ENCODE peak calls at places on chromosome 18, in five cellular contexts. One of them, this sample, is unnamed.

GRCh38 chr18:48868468-48869466 is 82.0 kb downstream of the SMAD7 start:
- DNase-seq in transverse colon: peak
- DNase-seq in cardiac muscle cell: no peak
- DNase-seq in heart right ventricle: no peak
- DNase-seq in foreskin fibroblast: no peak
- DNase-seq in this sample: no peak

GRCh38 chr18:79868168-79868784 is 70.5 kb downstream of the KCNG2 start:
- DNase-seq in transverse colon: no peak
- DNase-seq in cardiac muscle cell: no peak
- DNase-seq in heart right ventricle: no peak
- DNase-seq in foreskin fibroblast: no peak
- DNase-seq in this sample: no peak

GRCh38 chr18:62118324-62118723 is 68.5 kb downstream of the PIGN start:
- DNase-seq in transverse colon: no peak
- DNase-seq in cardiac muscle cell: peak
- DNase-seq in heart right ventricle: peak
- DNase-seq in foreskin fibroblast: peak
- DNase-seq in this sample: no peak

GRCh38 chr18:59219672-59220163 is at the start of gene GRP:
- DNase-seq in transverse colon: no peak
- DNase-seq in cardiac muscle cell: no peak
- DNase-seq in heart right ventricle: no peak
- DNase-seq in foreskin fibroblast: no peak
- DNase-seq in this sample: no peak

GRCh38 chr18:66749030-66749429 is 145.1 kb upstream of the CDH19 start:
- DNase-seq in transverse colon: no peak
- DNase-seq in cardiac muscle cell: peak
- DNase-seq in heart right ventricle: no peak
- DNase-seq in foreskin fibroblast: no peak
- DNase-seq in this sample: no peak

GRCh38 chr18:67463829-67464228 is 52.7 kb downstream of the DSEL start:
- DNase-seq in transverse colon: no peak
- DNase-seq in cardiac muscle cell: peak
- DNase-seq in heart right ventricle: no peak
- DNase-seq in foreskin fibroblast: no peak
- DNase-seq in this sample: no peak

GRCh38 chr18:25661836-25662235 is 309.9 kb upstream of the ZNF521 start:
- DNase-seq in transverse colon: no peak
- DNase-seq in cardiac muscle cell: no peak
- DNase-seq in heart right ventricle: no peak
- DNase-seq in foreskin fibroblast: peak
- DNase-seq in this sample: no peak

GRCh38 chr18:66916834-66917233 is 312.9 kb upstream of the CDH19 start:
- DNase-seq in transverse colon: no peak
- DNase-seq in cardiac muscle cell: no peak
- DNase-seq in heart right ventricle: no peak
- DNase-seq in foreskin fibroblast: no peak
- DNase-seq in this sample: no peak

GRCh38 chr18:28147674-28148171 is 29.2 kb downstream of the CDH2 start:
- DNase-seq in transverse colon: no peak
- DNase-seq in cardiac muscle cell: peak
- DNase-seq in heart right ventricle: no peak
- DNase-seq in foreskin fibroblast: no peak
- DNase-seq in this sample: no peak

GRCh38 chr18:45250479-45250878 is 364.8 kb upstream of the SLC14A2 start:
- DNase-seq in transverse colon: no peak
- DNase-seq in cardiac muscle cell: peak
- DNase-seq in heart right ventricle: no peak
- DNase-seq in foreskin fibroblast: no peak
- DNase-seq in this sample: no peak

GRCh38 chr18:42113529-42114191 is 158.6 kb downstream of the PIK3C3 start:
- DNase-seq in transverse colon: no peak
- DNase-seq in cardiac muscle cell: peak
- DNase-seq in heart right ventricle: no peak
- DNase-seq in foreskin fibroblast: peak
- DNase-seq in this sample: no peak

GRCh38 chr18:34867520-34867919 is 157.4 kb downstream of the DTNA start:
- DNase-seq in transverse colon: no peak
- DNase-seq in cardiac muscle cell: peak
- DNase-seq in heart right ventricle: peak
- DNase-seq in foreskin fibroblast: no peak
- DNase-seq in this sample: no peak

GRCh38 chr18:8003878-8004675 is 437.0 kb downstream of the PTPRM start:
- DNase-seq in transverse colon: no peak
- DNase-seq in cardiac muscle cell: peak
- DNase-seq in heart right ventricle: no peak
- DNase-seq in foreskin fibroblast: peak
- DNase-seq in this sample: peak

GRCh38 chr18:63831080-63831788 is 56.0 kb downstream of the SERPINB7 start:
- DNase-seq in transverse colon: no peak
- DNase-seq in cardiac muscle cell: peak
- DNase-seq in heart right ventricle: no peak
- DNase-seq in foreskin fibroblast: peak
- DNase-seq in this sample: no peak

GRCh38 chr18:6718255-6718654 is 11.3 kb upstream of the ARHGAP28 start:
- DNase-seq in transverse colon: no peak
- DNase-seq in cardiac muscle cell: no peak
- DNase-seq in heart right ventricle: no peak
- DNase-seq in foreskin fibroblast: no peak
- DNase-seq in this sample: no peak

GRCh38 chr18:41870817-41871216 is 84.2 kb upstream of the PIK3C3 start:
- DNase-seq in transverse colon: no peak
- DNase-seq in cardiac muscle cell: no peak
- DNase-seq in heart right ventricle: no peak
- DNase-seq in foreskin fibroblast: peak
- DNase-seq in this sample: no peak

GRCh38 chr18:64330161-64330560 is 181.3 kb upstream of the LINC00305 start:
- DNase-seq in transverse colon: no peak
- DNase-seq in cardiac muscle cell: peak
- DNase-seq in heart right ventricle: no peak
- DNase-seq in foreskin fibroblast: no peak
- DNase-seq in this sample: no peak

GRCh38 chr18:48833701-48834394 is 116.9 kb downstream of the SMAD7 start:
- DNase-seq in transverse colon: peak
- DNase-seq in cardiac muscle cell: peak
- DNase-seq in heart right ventricle: no peak
- DNase-seq in foreskin fibroblast: no peak
- DNase-seq in this sample: no peak

GRCh38 chr18:10140928-10141327 is 227.1 kb downstream of the VAPA start:
- DNase-seq in transverse colon: no peak
- DNase-seq in cardiac muscle cell: peak
- DNase-seq in heart right ventricle: no peak
- DNase-seq in foreskin fibroblast: peak
- DNase-seq in this sample: no peak

GRCh38 chr18:7872569-7872968 is 305.5 kb downstream of the PTPRM start:
- DNase-seq in transverse colon: no peak
- DNase-seq in cardiac muscle cell: peak
- DNase-seq in heart right ventricle: no peak
- DNase-seq in foreskin fibroblast: peak
- DNase-seq in this sample: peak

GRCh38 chr18:46152808-46153617 is 48.8 kb downstream of the HAUS1 start:
- DNase-seq in transverse colon: no peak
- DNase-seq in cardiac muscle cell: no peak
- DNase-seq in heart right ventricle: no peak
- DNase-seq in foreskin fibroblast: no peak
- DNase-seq in this sample: no peak

GRCh38 chr18:68713131-68713530 is 1.8 kb downstream of the TMX3 start:
- DNase-seq in transverse colon: no peak
- DNase-seq in cardiac muscle cell: no peak
- DNase-seq in heart right ventricle: no peak
- DNase-seq in foreskin fibroblast: no peak
- DNase-seq in this sample: no peak

GRCh38 chr18:55384551-55385275 is 203.3 kb downstream of the TCF4 start:
- DNase-seq in transverse colon: peak
- DNase-seq in cardiac muscle cell: peak
- DNase-seq in heart right ventricle: no peak
- DNase-seq in foreskin fibroblast: peak
- DNase-seq in this sample: no peak

GRCh38 chr18:45748531-45748930 is 24.6 kb downstream of the SLC14A1 start:
- DNase-seq in transverse colon: no peak
- DNase-seq in cardiac muscle cell: no peak
- DNase-seq in heart right ventricle: no peak
- DNase-seq in foreskin fibroblast: no peak
- DNase-seq in this sample: no peak

GRCh38 chr18:47163241-47163640 is 12.9 kb downstream of the IER3IP1 start:
- DNase-seq in transverse colon: no peak
- DNase-seq in cardiac muscle cell: peak
- DNase-seq in heart right ventricle: no peak
- DNase-seq in foreskin fibroblast: peak
- DNase-seq in this sample: no peak

GRCh38 chr18:21740724-21741510 is at the start of gene MIB1:
- DNase-seq in transverse colon: peak
- DNase-seq in cardiac muscle cell: no peak
- DNase-seq in heart right ventricle: peak
- DNase-seq in foreskin fibroblast: no peak
- DNase-seq in this sample: no peak

GRCh38 chr18:5276947-5277346 is 18.6 kb downstream of the ZBTB14 start:
- DNase-seq in transverse colon: no peak
- DNase-seq in cardiac muscle cell: no peak
- DNase-seq in heart right ventricle: no peak
- DNase-seq in foreskin fibroblast: no peak
- DNase-seq in this sample: no peak

DNA sequence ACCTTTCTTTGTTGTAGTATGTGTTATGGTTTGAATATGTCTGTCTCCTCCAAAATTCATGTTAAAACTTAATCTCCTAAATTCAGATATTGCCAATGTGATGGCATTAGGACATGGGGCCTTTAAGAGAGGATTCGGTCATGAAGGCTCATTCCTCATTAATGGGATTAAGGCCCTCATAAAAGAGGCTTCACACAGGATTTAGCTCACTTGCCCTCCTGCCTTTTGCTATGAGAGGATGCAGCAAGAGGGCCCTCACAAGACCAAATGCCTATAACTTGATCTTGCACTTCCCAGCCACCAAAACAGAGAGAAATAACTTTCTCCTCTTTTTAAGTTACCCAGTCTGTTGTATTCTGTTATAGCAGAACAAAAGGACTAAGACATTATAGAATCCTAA is 19.7 kb downstream of the ZBTB14 start:
- DNase-seq in transverse colon: no peak
- DNase-seq in cardiac muscle cell: no peak
- DNase-seq in heart right ventricle: no peak
- DNase-seq in foreskin fibroblast: no peak
- DNase-seq in this sample: no peak
- TF ChIP-seq CTCF in transverse colon: no peak
- TF ChIP-seq CTCF in cardiac muscle cell: no peak
- TF ChIP-seq CTCF in heart right ventricle: no peak
- TF ChIP-seq CTCF in foreskin fibroblast: no peak
- TF ChIP-seq CTCF in this sample: no peak

GRCh38 chr18:23550898-23551297 is 35.4 kb downstream of the NPC1 start:
- DNase-seq in transverse colon: no peak
- DNase-seq in cardiac muscle cell: no peak
- DNase-seq in heart right ventricle: no peak
- DNase-seq in foreskin fibroblast: no peak
- DNase-seq in this sample: peak

GRCh38 chr18:23553887-23554286 is 32.4 kb downstream of the NPC1 start:
- DNase-seq in transverse colon: no peak
- DNase-seq in cardiac muscle cell: no peak
- DNase-seq in heart right ventricle: no peak
- DNase-seq in foreskin fibroblast: no peak
- DNase-seq in this sample: no peak

GRCh38 chr18:23548719-23549118 is 37.6 kb downstream of the NPC1 start:
- DNase-seq in transverse colon: no peak
- DNase-seq in cardiac muscle cell: no peak
- DNase-seq in heart right ventricle: no peak
- DNase-seq in foreskin fibroblast: no peak
- DNase-seq in this sample: no peak

GRCh38 chr18:23547806-23548205 is 38.5 kb downstream of the NPC1 start:
- DNase-seq in transverse colon: no peak
- DNase-seq in cardiac muscle cell: no peak
- DNase-seq in heart right ventricle: no peak
- DNase-seq in foreskin fibroblast: peak
- DNase-seq in this sample: no peak

GRCh38 chr18:23551978-23552377 is 34.3 kb downstream of the NPC1 start:
- DNase-seq in transverse colon: no peak
- DNase-seq in cardiac muscle cell: no peak
- DNase-seq in heart right ventricle: no peak
- DNase-seq in foreskin fibroblast: no peak
- DNase-seq in this sample: no peak
- TF ChIP-seq CTCF in transverse colon: no peak
- TF ChIP-seq CTCF in cardiac muscle cell: no peak
- TF ChIP-seq CTCF in heart right ventricle: no peak
- TF ChIP-seq CTCF in foreskin fibroblast: no peak
- TF ChIP-seq CTCF in this sample: no peak

DNA sequence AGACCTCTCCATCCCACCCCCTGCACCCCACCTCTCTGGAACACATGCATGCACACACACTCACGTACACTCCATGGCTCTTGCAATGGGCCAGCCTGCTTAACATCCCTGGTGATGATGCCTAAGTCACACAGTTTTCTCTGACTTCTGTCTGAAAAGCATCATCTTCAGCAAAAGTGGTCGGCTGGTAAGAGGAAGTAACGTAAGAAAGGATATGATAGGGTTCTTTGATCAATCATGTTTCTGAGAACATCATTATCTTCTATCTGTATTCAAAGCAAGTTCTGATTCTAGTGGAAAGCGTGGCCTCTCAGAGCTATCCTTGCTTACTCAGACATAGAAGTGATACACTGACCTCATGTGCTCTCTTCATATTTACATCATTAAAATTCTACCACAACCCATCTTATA is 11.4 kb upstream of the NDUFV2 start:
- DNase-seq in transverse colon: no peak
- DNase-seq in cardiac muscle cell: no peak
- DNase-seq in heart right ventricle: no peak
- DNase-seq in foreskin fibroblast: peak
- DNase-seq in this sample: no peak
- TF ChIP-seq CTCF in transverse colon: no peak
- TF ChIP-seq CTCF in cardiac muscle cell: no peak
- TF ChIP-seq CTCF in heart right ventricle: no peak
- TF ChIP-seq CTCF in foreskin fibroblast: no peak
- TF ChIP-seq CTCF in this sample: no peak

DNA sequence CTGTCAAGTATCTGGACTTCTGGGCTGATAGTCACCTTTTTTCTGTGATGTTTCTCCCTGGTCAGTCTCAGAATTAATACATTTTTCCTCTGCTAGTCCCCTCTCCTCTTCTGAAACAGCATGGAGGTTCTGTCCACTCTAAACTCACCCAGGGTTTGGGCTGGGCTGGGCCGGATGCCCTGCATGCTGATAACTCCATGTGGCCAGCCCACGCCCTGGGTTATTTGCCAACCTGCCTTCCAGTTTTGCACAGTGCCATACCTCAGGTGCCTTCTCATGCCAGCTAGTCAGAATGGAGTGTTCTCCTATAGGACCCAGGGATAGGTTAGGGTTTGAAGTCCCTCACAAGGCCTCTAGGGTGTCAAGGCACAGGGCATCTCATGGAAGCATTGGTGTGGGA is 32.2 kb downstream of the MEX3C start:
- DNase-seq in transverse colon: no peak
- DNase-seq in cardiac muscle cell: no peak
- DNase-seq in heart right ventricle: no peak
- DNase-seq in foreskin fibroblast: no peak
- DNase-seq in this sample: no peak
- TF ChIP-seq CTCF in transverse colon: no peak
- TF ChIP-seq CTCF in cardiac muscle cell: no peak
- TF ChIP-seq CTCF in heart right ventricle: no peak
- TF ChIP-seq CTCF in foreskin fibroblast: no peak
- TF ChIP-seq CTCF in this sample: no peak

This sample was measured in lung.